ENCODE peak calls at places on chromosome 13, in six cellular contexts. Z is PC-3; Y is transverse colon; A is CD8-positive, alpha-beta memory T cell; Q is mesendoderm; F is CD8-positive, alpha-beta T cell. J is an unnamed sample. For H3K4me1, the result is how much of the 10 kb centered on the place peaks cover.

GRCh38 chr13:74641586-74641985 is 507.4 kb upstream of the KLF12 start:
- DNase-seq in Z (peak), Y (no peak), A (no peak), Q (no peak), F (no peak), J (no peak)

GRCh38 chr13:73803997-73804396 is 330.2 kb downstream of the KLF12 start:
- DNase-seq in Z (peak), Y (no peak), A (no peak), Q (no peak), F (no peak), J (no peak)

GRCh38 chr13:30308548-30308947 is 1.2 kb upstream of the KATNAL1 start:
- DNase-seq in Z (no peak), Y (no peak), A (no peak), Q (peak), F (no peak), J (no peak)

GRCh38 chr13:52348983-52349780 is 56.8 kb downstream of the THSD1 start:
- DNase-seq in Z (peak), Y (no peak), A (no peak), Q (peak), F (no peak), J (no peak)

GRCh38 chr13:21675095-21676007 is 4.5 kb downstream of the FGF9 start:
- DNase-seq in Z (no peak), Y (peak), A (peak), Q (peak), F (no peak), J (peak)

GRCh38 chr13:37361608-37362007 is 237.0 kb downstream of the POSTN start:
- DNase-seq in Z (no peak), Y (no peak), A (no peak), Q (no peak), F (no peak), J (no peak)

GRCh38 chr13:23868521-23868920 is 20.7 kb downstream of the MIPEP start:
- DNase-seq in Z (peak), Y (no peak), A (no peak), Q (no peak), F (no peak), J (no peak)

GRCh38 chr13:23796546-23796945 is 92.7 kb downstream of the MIPEP start:
- DNase-seq in Z (peak), Y (no peak), A (no peak), Q (no peak), F (no peak), J (no peak)

GRCh38 chr13:74761794-74762193 is 627.6 kb upstream of the KLF12 start:
- DNase-seq in Z (no peak), Y (no peak), A (no peak), Q (peak), F (no peak), J (no peak)

GRCh38 chr13:61414136-61414535 is 1.5 kb downstream of the PCDH20 start:
- DNase-seq in Z (no peak), Y (no peak), A (no peak), Q (peak), F (no peak), J (no peak)

GRCh38 chr13:41668130-41668757 is 210.9 kb downstream of the RGCC start:
- DNase-seq in Z (peak), Y (peak), A (no peak), Q (peak), F (peak), J (peak)

GRCh38 chr13:44703371-44703770 is 127.2 kb upstream of the TSC22D1 start:
- DNase-seq in Z (peak), Y (no peak), A (no peak), Q (no peak), F (no peak), J (no peak)

GRCh38 chr13:78603240-78603947 is at the start of gene POU4F1:
- DNase-seq in Z (no peak), Y (peak), A (peak), Q (peak), F (peak), J (peak)

GRCh38 chr13:49530452-49530851 is 34.7 kb downstream of the PHF11 start:
- DNase-seq in Z (no peak), Y (no peak), A (no peak), Q (no peak), F (no peak), J (no peak)

GRCh38 chr13:35630551-35631275 is 154.2 kb upstream of the MAB21L1 start:
- DNase-seq in Z (peak), Y (no peak), A (no peak), Q (peak), F (no peak), J (peak)

GRCh38 chr13:57673197-57673596 is 41.7 kb downstream of the PCDH17 start:
- DNase-seq in Z (no peak), Y (no peak), A (no peak), Q (peak), F (no peak), J (no peak)

GRCh38 chr13:27929868-27930267 is 10.1 kb downstream of the PDX1 start:
- DNase-seq in Z (no peak), Y (no peak), A (no peak), Q (no peak), F (no peak), J (no peak)

GRCh38 chr13:29875646-29876045 is 25.2 kb upstream of the UBL3 start:
- DNase-seq in Z (no peak), Y (no peak), A (no peak), Q (peak), F (no peak), J (no peak)

GRCh38 chr13:113932060-113932459 is 41.8 kb downstream of the C13orf46 start:
- DNase-seq in Z (no peak), Y (no peak), A (no peak), Q (no peak), F (no peak), J (no peak)

GRCh38 chr13:88674841-88675240 is 1003.7 kb downstream of the SLITRK5 start:
- DNase-seq in Z (no peak), Y (no peak), A (no peak), Q (no peak), F (no peak), J (no peak)

GRCh38 chr13:102322211-102322610 is 79.6 kb downstream of the FGF14 start:
- DNase-seq in Z (no peak), Y (no peak), A (no peak), Q (no peak), F (no peak), J (no peak)
- H3K27ac ChIP-seq in Z (no peak), Y (no peak), A (no peak), Q (no peak), F (no peak), J (no peak)

GRCh38 chr13:46595136-46595917 is 42.4 kb downstream of the LRCH1 start:
- DNase-seq in Z (peak), Y (no peak), A (no peak), Q (no peak), F (no peak), J (no peak)
- H3K4me1 ChIP-seq in Z (under half), Y (half or more), A (under half), Q (under half), F (half or more), J (under half)

DNA sequence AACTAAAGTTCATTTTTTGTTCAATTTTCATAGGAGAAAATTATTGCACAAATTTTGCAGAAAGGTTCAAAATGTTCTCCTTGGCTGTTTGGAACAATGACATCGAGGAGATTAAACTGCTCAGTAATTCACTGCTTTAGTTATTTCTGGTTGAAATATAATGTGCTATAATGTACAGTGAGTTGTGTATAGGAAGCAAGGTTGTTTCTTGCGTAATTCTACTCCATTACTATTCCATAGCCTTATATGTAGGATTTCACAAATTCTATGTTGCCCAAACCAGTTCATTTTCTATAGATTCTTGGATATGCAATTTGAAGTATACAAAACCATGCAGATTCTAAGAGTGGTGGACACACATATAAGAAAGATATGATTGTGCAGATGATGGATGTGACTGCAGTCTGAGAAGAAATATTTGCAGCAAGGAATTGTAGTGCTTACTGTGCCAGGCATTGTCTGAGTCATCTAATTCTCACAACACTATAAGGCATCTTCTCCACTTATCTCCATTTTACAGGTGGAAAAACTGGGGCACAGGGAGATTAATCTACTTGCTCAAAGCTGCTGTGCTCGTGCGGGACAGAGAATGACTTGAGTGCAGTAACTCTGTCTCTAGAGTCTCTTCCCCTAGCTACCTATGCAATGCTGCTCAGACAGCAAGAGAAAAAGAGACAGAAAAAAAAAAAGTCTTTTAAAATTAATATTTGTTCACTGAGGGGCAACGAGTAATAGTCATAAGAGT is 515.5 kb downstream of the MYO16 start:
- DNase-seq in Z (no peak), Y (no peak), A (no peak), Q (no peak), F (no peak), J (no peak)
- H3K27ac ChIP-seq in Z (no peak), Y (no peak), A (no peak), Q (no peak), F (no peak), J (no peak)

GRCh38 chr13:111183959-111184684 is 69.0 kb downstream of the ARHGEF7 start:
- DNase-seq in Z (no peak), Y (no peak), A (no peak), Q (no peak), F (no peak), J (no peak)
- H3K4me1 ChIP-seq in Z (under half), Y (under half), A (half or more), Q (under half), F (half or more), J (half or more)

GRCh38 chr13:112883241-112883945 is 85.6 kb upstream of the MCF2L start:
- DNase-seq in Z (no peak), Y (no peak), A (no peak), Q (no peak), F (no peak), J (no peak)

GRCh38 chr13:112885242-112885781 is 83.7 kb upstream of the MCF2L start:
- DNase-seq in Z (no peak), Y (no peak), A (no peak), Q (no peak), F (no peak), J (no peak)

GRCh38 chr13:112887557-112887991 is 81.4 kb upstream of the MCF2L start:
- DNase-seq in Z (no peak), Y (no peak), A (no peak), Q (no peak), F (no peak), J (no peak)

GRCh38 chr13:112887151-112887550 is 81.9 kb upstream of the MCF2L start:
- DNase-seq in Z (no peak), Y (no peak), A (no peak), Q (no peak), F (no peak), J (no peak)

GRCh38 chr13:112885782-112886268 is 83.2 kb upstream of the MCF2L start:
- DNase-seq in Z (peak), Y (peak), A (no peak), Q (peak), F (no peak), J (no peak)
- H3K27ac ChIP-seq in Z (no peak), Y (no peak), A (no peak), Q (no peak), F (no peak), J (no peak)

DNA sequence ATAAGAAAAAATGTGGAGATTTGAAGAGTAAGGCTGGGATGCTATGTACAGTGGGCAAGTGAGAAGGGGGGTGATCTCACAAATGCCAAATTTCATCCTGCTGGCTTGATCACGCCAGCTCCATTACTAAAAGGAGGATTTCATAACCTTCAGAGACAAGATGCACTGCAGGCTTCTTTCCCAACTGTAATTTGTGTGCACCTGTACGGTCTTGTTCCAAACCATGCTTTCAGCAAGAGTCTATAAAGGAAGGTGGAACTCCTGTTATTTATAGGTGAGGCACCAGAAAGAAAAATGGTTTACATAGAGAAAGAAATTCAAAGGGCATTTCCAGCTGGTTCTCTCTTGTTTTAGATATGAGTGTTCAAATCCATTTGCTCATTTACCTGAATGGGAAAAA is 13.3 kb downstream of the EFNB2 start:
- DNase-seq in Z (no peak), Y (no peak), A (no peak), Q (no peak), F (no peak), J (no peak)
- H3K4me1 ChIP-seq in Z (under half), Y (half or more), A (under half), Q (under half), F (under half), J (under half)

DNA sequence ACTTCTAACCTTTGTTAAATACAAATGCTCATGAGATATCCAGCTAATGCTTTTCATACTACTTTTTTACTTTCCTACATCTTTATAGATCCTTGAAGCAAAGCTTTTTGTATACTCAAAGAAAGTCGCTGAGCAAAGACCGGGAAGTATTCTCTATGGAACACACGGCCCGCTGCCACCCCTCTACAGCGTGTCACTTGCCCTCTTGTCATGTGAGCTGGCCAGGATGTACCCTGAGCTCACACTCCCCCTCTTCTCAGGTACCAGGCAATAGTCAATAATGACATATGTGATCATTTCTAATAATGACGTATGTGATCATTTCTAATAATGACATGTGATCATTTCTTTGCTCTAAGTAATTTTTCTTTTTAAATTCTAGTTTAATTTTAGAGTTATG is 112.9 kb downstream of the ZAR1L start:
- DNase-seq in Z (no peak), Y (no peak), A (no peak), Q (no peak), F (no peak), J (no peak)
- H3K27ac ChIP-seq in Z (no peak), Y (no peak), A (no peak), Q (no peak), F (no peak), J (no peak)

GRCh38 chr13:98171806-98172569 is 5.1 kb downstream of the RNF113B start:
- DNase-seq in Z (no peak), Y (no peak), A (no peak), Q (peak), F (no peak), J (no peak)
- H3K4me1 ChIP-seq in Z (under half), Y (under half), A (under half), Q (under half), F (under half), J (under half)

GRCh38 chr13:102845289-102845629 is 573 bp upstream of the ERCC5 start:
- DNase-seq in Z (no peak), Y (no peak), A (no peak), Q (no peak), F (no peak), J (no peak)
- H3K27ac ChIP-seq in Z (peak), Y (peak), A (peak), Q (no peak), F (peak), J (peak)

GRCh38 chr13:72146816-72147215 is 279.8 kb upstream of the DACH1 start:
- DNase-seq in Z (peak), Y (no peak), A (no peak), Q (no peak), F (no peak), J (no peak)
- H3K4me1 ChIP-seq in Z (under half), Y (under half), A (under half), Q (under half), F (under half), J (under half)

J was measured in CD4-positive, CD25-positive, alpha-beta regulatory T cell.